ENCODE peak calls at places on chromosomes 2 and 18, in ten cellular contexts. V is globus pallidus, E is astrocyte of the cerebellum, G is foreskin fibroblast, I is NT2/D1, B is Right ventricle myocardium superior, F is GOT3, H is tibial artery, Z is SHP77, A is astrocyte of the spinal cord. T is an unnamed sample.

GRCh38 chr2:200356794-200357472 is 50.4 kb downstream of the SPATS2L start:
- DNase-seq in V (no peak), E (peak), G (peak), I (no peak), B (no peak), F (no peak), H (no peak), Z (no peak), A (peak), T (no peak)

GRCh38 chr2:61604433-61604832 is 66.3 kb upstream of the XPO1 start:
- DNase-seq in V (no peak), E (no peak), G (peak), I (no peak), B (no peak), F (no peak), H (no peak), Z (no peak), A (peak), T (no peak)

GRCh38 chr2:36530178-36530982 is 67.6 kb downstream of the FEZ2 start:
- DNase-seq in V (no peak), E (peak), G (peak), I (no peak), B (no peak), F (no peak), H (no peak), Z (no peak), A (peak), T (no peak)

GRCh38 chr18:55549474-55550104 is 38.4 kb downstream of the TCF4 start:
- DNase-seq in V (no peak), E (no peak), G (no peak), I (no peak), B (no peak), F (no peak), H (no peak), Z (no peak), A (no peak), T (no peak)

GRCh38 chr18:48100168-48100495 is 169.7 kb upstream of the SMAD2 start:
- DNase-seq in V (no peak), E (no peak), G (no peak), I (no peak), B (no peak), F (no peak), H (no peak), Z (no peak), A (no peak), T (no peak)

GRCh38 chr2:176080540-176081355 is 3.0 kb downstream of the EVX2 start:
- DNase-seq in V (no peak), E (no peak), G (peak), I (no peak), B (no peak), F (no peak), H (peak), Z (no peak), A (no peak), T (peak)

GRCh38 chr2:62524293-62524941 is 18.4 kb upstream of the TMEM17 start:
- DNase-seq in V (no peak), E (no peak), G (no peak), I (no peak), B (no peak), F (no peak), H (no peak), Z (no peak), A (no peak), T (no peak)

GRCh38 chr2:9821805-9822445 is 21.3 kb upstream of the TAF1B start:
- DNase-seq in V (no peak), E (no peak), G (no peak), I (no peak), B (no peak), F (no peak), H (no peak), Z (no peak), A (no peak), T (no peak)

GRCh38 chr2:145692971-145693478 is 1173.1 kb upstream of the ZEB2 start:
- DNase-seq in V (peak), E (peak), G (peak), I (no peak), B (no peak), F (no peak), H (no peak), Z (no peak), A (peak), T (no peak)

GRCh38 chr2:206918258-206918657 is 21.1 kb upstream of the CPO start:
- DNase-seq in V (no peak), E (no peak), G (no peak), I (no peak), B (no peak), F (no peak), H (no peak), Z (no peak), A (no peak), T (no peak)

GRCh38 chr2:230552181-230552580 is 136.2 kb downstream of the SP100 start:
- DNase-seq in V (no peak), E (no peak), G (no peak), I (no peak), B (no peak), F (no peak), H (no peak), Z (no peak), A (no peak), T (no peak)

GRCh38 chr2:62475172-62476011 is 30.6 kb downstream of the TMEM17 start:
- DNase-seq in V (peak), E (no peak), G (peak), I (no peak), B (peak), F (no peak), H (no peak), Z (no peak), A (peak), T (no peak)

GRCh38 chr2:209425082-209426071 is 1.5 kb downstream of the MAP2 start:
- DNase-seq in V (peak), E (peak), G (peak), I (peak), B (no peak), F (no peak), H (no peak), Z (peak), A (peak), T (no peak)

GRCh38 chr2:71499691-71500090 is 46.3 kb downstream of the DYSF start:
- DNase-seq in V (no peak), E (no peak), G (no peak), I (no peak), B (no peak), F (no peak), H (peak), Z (no peak), A (no peak), T (no peak)

GRCh38 chr2:58448065-58448507 is 207.0 kb upstream of the FANCL start:
- DNase-seq in V (peak), E (peak), G (peak), I (peak), B (peak), F (no peak), H (no peak), Z (peak), A (peak), T (no peak)

GRCh38 chr2:1136071-1136470 is 185.4 kb downstream of the SNTG2 start:
- DNase-seq in V (no peak), E (no peak), G (peak), I (peak), B (no peak), F (no peak), H (no peak), Z (no peak), A (no peak), T (no peak)

GRCh38 chr2:160387558-160388262 is 105.9 kb downstream of the RBMS1 start:
- DNase-seq in V (no peak), E (peak), G (peak), I (no peak), B (peak), F (no peak), H (peak), Z (no peak), A (peak), T (peak)

GRCh38 chr2:227536445-227536844 is 62.2 kb upstream of the SCYGR2 start:
- DNase-seq in V (peak), E (no peak), G (peak), I (no peak), B (no peak), F (no peak), H (no peak), Z (peak), A (no peak), T (no peak)

GRCh38 chr18:74785632-74786031 is 188.0 kb downstream of the ZNF407 start:
- DNase-seq in V (no peak), E (no peak), G (no peak), I (no peak), B (no peak), F (no peak), H (no peak), Z (no peak), A (no peak), T (no peak)

GRCh38 chr2:191245869-191246531 is 796 bp downstream of the MYO1B start:
- DNase-seq in V (no peak), E (peak), G (peak), I (peak), B (peak), F (peak), H (peak), Z (peak), A (peak), T (no peak)

GRCh38 chr2:16030206-16031054 is 90.1 kb downstream of the MYCN start:
- DNase-seq in V (peak), E (no peak), G (no peak), I (no peak), B (no peak), F (no peak), H (no peak), Z (no peak), A (no peak), T (no peak)

GRCh38 chr2:64157792-64158191 is 13.6 kb upstream of the PELI1 start:
- DNase-seq in V (no peak), E (peak), G (peak), I (no peak), B (no peak), F (no peak), H (no peak), Z (no peak), A (peak), T (no peak)

GRCh38 chr2:101435011-101435862 is 39.7 kb downstream of the RFX8 start:
- DNase-seq in V (no peak), E (peak), G (peak), I (no peak), B (no peak), F (no peak), H (no peak), Z (no peak), A (peak), T (no peak)

T was measured in coronary artery.